ENCODE peak calls at places on chromosome 18, in ten cellular contexts. One of them, this sample, is unnamed.

GRCh38 chr18:48785091-48785614 is 165.6 kb downstream of the SMAD7 start:
- DNase-seq in mesothelial cell of epicardium: no peak
- DNase-seq in GM23338: no peak
- DNase-seq in aorta: peak
- DNase-seq in ovary: peak
- DNase-seq in neural crest cell: no peak
- DNase-seq in AG04450: no peak
- DNase-seq in astrocyte: no peak
- DNase-seq in T-helper 17 cell: no peak
- DNase-seq in astrocyte of the spinal cord: no peak
- DNase-seq in this sample: no peak

GRCh38 chr18:75548353-75548752 is 120.8 kb upstream of the SMIM21 start:
- DNase-seq in AG04450: no peak
- DNase-seq in mesothelial cell of epicardium: no peak
- DNase-seq in ovary: no peak
- DNase-seq in astrocyte: peak
- DNase-seq in aorta: no peak
- DNase-seq in T-helper 17 cell: no peak
- DNase-seq in astrocyte of the spinal cord: no peak
- DNase-seq in neural crest cell: peak
- DNase-seq in GM23338: peak
- DNase-seq in this sample: no peak

GRCh38 chr18:27942706-27943105 is 234.2 kb downstream of the CDH2 start:
- DNase-seq in aorta: no peak
- DNase-seq in mesothelial cell of epicardium: no peak
- DNase-seq in AG04450: no peak
- DNase-seq in astrocyte: peak
- DNase-seq in ovary: no peak
- DNase-seq in astrocyte of the spinal cord: peak
- DNase-seq in T-helper 17 cell: no peak
- DNase-seq in neural crest cell: no peak
- DNase-seq in GM23338: no peak
- DNase-seq in this sample: no peak

GRCh38 chr18:48161911-48162698 is 231.6 kb upstream of the SMAD2 start:
- DNase-seq in T-helper 17 cell: no peak
- DNase-seq in neural crest cell: no peak
- DNase-seq in aorta: no peak
- DNase-seq in astrocyte: no peak
- DNase-seq in ovary: no peak
- DNase-seq in mesothelial cell of epicardium: no peak
- DNase-seq in GM23338: peak
- DNase-seq in AG04450: no peak
- DNase-seq in astrocyte of the spinal cord: no peak
- DNase-seq in this sample: no peak

GRCh38 chr18:77108001-77108692 is 24.4 kb downstream of the MBP start:
- DNase-seq in aorta: no peak
- DNase-seq in neural crest cell: no peak
- DNase-seq in mesothelial cell of epicardium: no peak
- DNase-seq in T-helper 17 cell: no peak
- DNase-seq in astrocyte of the spinal cord: peak
- DNase-seq in GM23338: no peak
- DNase-seq in AG04450: peak
- DNase-seq in astrocyte: peak
- DNase-seq in ovary: no peak
- DNase-seq in this sample: peak

GRCh38 chr18:28204154-28204553 is 27.2 kb upstream of the CDH2 start:
- DNase-seq in neural crest cell: no peak
- DNase-seq in ovary: no peak
- DNase-seq in astrocyte of the spinal cord: peak
- DNase-seq in GM23338: no peak
- DNase-seq in T-helper 17 cell: no peak
- DNase-seq in aorta: no peak
- DNase-seq in AG04450: peak
- DNase-seq in astrocyte: peak
- DNase-seq in mesothelial cell of epicardium: no peak
- DNase-seq in this sample: peak

GRCh38 chr18:7559709-7560319 is 7.3 kb upstream of the PTPRM start:
- DNase-seq in T-helper 17 cell: no peak
- DNase-seq in astrocyte: no peak
- DNase-seq in astrocyte of the spinal cord: no peak
- DNase-seq in mesothelial cell of epicardium: no peak
- DNase-seq in aorta: no peak
- DNase-seq in ovary: no peak
- DNase-seq in GM23338: no peak
- DNase-seq in AG04450: no peak
- DNase-seq in neural crest cell: no peak
- DNase-seq in this sample: no peak

GRCh38 chr18:27042177-27042576 is 142.9 kb downstream of the CHST9 start:
- DNase-seq in mesothelial cell of epicardium: no peak
- DNase-seq in astrocyte: no peak
- DNase-seq in astrocyte of the spinal cord: no peak
- DNase-seq in neural crest cell: no peak
- DNase-seq in AG04450: no peak
- DNase-seq in aorta: no peak
- DNase-seq in ovary: no peak
- DNase-seq in GM23338: no peak
- DNase-seq in T-helper 17 cell: no peak
- DNase-seq in this sample: no peak

GRCh38 chr18:33757037-33757436 is 179.0 kb downstream of the ASXL3 start:
- DNase-seq in ovary: no peak
- DNase-seq in AG04450: no peak
- DNase-seq in GM23338: no peak
- DNase-seq in astrocyte of the spinal cord: peak
- DNase-seq in T-helper 17 cell: no peak
- DNase-seq in astrocyte: peak
- DNase-seq in neural crest cell: no peak
- DNase-seq in mesothelial cell of epicardium: no peak
- DNase-seq in aorta: no peak
- DNase-seq in this sample: peak

GRCh38 chr18:60007641-60008040 is 107.8 kb downstream of the PMAIP1 start:
- DNase-seq in neural crest cell: no peak
- DNase-seq in astrocyte: no peak
- DNase-seq in astrocyte of the spinal cord: no peak
- DNase-seq in ovary: no peak
- DNase-seq in mesothelial cell of epicardium: no peak
- DNase-seq in aorta: no peak
- DNase-seq in AG04450: no peak
- DNase-seq in T-helper 17 cell: no peak
- DNase-seq in GM23338: no peak
- DNase-seq in this sample: no peak

GRCh38 chr18:8608795-8609673 is at the start of gene RAB12:
- DNase-seq in astrocyte of the spinal cord: peak
- DNase-seq in T-helper 17 cell: peak
- DNase-seq in aorta: peak
- DNase-seq in astrocyte: peak
- DNase-seq in mesothelial cell of epicardium: peak
- DNase-seq in ovary: peak
- DNase-seq in AG04450: peak
- DNase-seq in neural crest cell: peak
- DNase-seq in GM23338: peak
- DNase-seq in this sample: peak

GRCh38 chr18:60247103-60247502 is 125.5 kb downstream of the MC4R start:
- DNase-seq in astrocyte: no peak
- DNase-seq in aorta: no peak
- DNase-seq in neural crest cell: no peak
- DNase-seq in ovary: no peak
- DNase-seq in mesothelial cell of epicardium: no peak
- DNase-seq in astrocyte of the spinal cord: no peak
- DNase-seq in AG04450: no peak
- DNase-seq in T-helper 17 cell: no peak
- DNase-seq in GM23338: no peak
- DNase-seq in this sample: no peak

GRCh38 chr18:73409242-73409641 is 541.5 kb upstream of the NETO1 start:
- DNase-seq in T-helper 17 cell: no peak
- DNase-seq in aorta: no peak
- DNase-seq in astrocyte: peak
- DNase-seq in GM23338: no peak
- DNase-seq in AG04450: no peak
- DNase-seq in mesothelial cell of epicardium: no peak
- DNase-seq in neural crest cell: no peak
- DNase-seq in ovary: no peak
- DNase-seq in astrocyte of the spinal cord: peak
- DNase-seq in this sample: no peak

GRCh38 chr18:7084080-7084765 is 33.4 kb downstream of the LAMA1 start:
- DNase-seq in ovary: no peak
- DNase-seq in GM23338: no peak
- DNase-seq in astrocyte: peak
- DNase-seq in T-helper 17 cell: no peak
- DNase-seq in neural crest cell: no peak
- DNase-seq in mesothelial cell of epicardium: no peak
- DNase-seq in astrocyte of the spinal cord: no peak
- DNase-seq in aorta: no peak
- DNase-seq in AG04450: peak
- DNase-seq in this sample: no peak